ENCODE peak calls at places on chromosomes 7 and 10, in seven cellular contexts. One of them, this sample, is unnamed.
A peak's percentile ranks its signal among the peaks of the same experiment; 100 is the strongest.

GRCh38 chr10:130816116-130816901 is 495.2 kb downstream of the TCERG1L start:
- DNase-seq in foreskin fibroblast: no peak
- DNase-seq in upper lobe of left lung: no peak
- DNase-seq in thyroid gland: no peak
- DNase-seq in dorsolateral prefrontal cortex: no peak
- DNase-seq in uterus: no peak
- DNase-seq in H1: peak; percentile 36
- DNase-seq in this sample: no peak

GRCh38 chr10:119364941-119365340 is 157.6 kb downstream of the GRK5 start:
- DNase-seq in foreskin fibroblast: no peak
- DNase-seq in upper lobe of left lung: no peak
- DNase-seq in thyroid gland: peak; percentile 50
- DNase-seq in dorsolateral prefrontal cortex: no peak
- DNase-seq in uterus: no peak
- DNase-seq in H1: no peak
- DNase-seq in this sample: no peak

GRCh38 chr7:610531-611280 is 91.1 kb upstream of the PDGFA start:
- DNase-seq in foreskin fibroblast: peak; percentile 26
- DNase-seq in upper lobe of left lung: no peak
- DNase-seq in thyroid gland: no peak
- DNase-seq in dorsolateral prefrontal cortex: no peak
- DNase-seq in uterus: peak; percentile 46
- DNase-seq in H1: no peak
- DNase-seq in this sample: no peak

GRCh38 chr10:105973252-105973877 is 1191.1 kb downstream of the SORCS1 start:
- DNase-seq in foreskin fibroblast: no peak
- DNase-seq in upper lobe of left lung: no peak
- DNase-seq in thyroid gland: no peak
- DNase-seq in dorsolateral prefrontal cortex: no peak
- DNase-seq in uterus: no peak
- DNase-seq in H1: no peak
- DNase-seq in this sample: no peak

GRCh38 chr7:55526329-55526728 is 46.0 kb downstream of the VOPP1 start:
- DNase-seq in foreskin fibroblast: no peak
- DNase-seq in upper lobe of left lung: no peak
- DNase-seq in thyroid gland: no peak
- DNase-seq in dorsolateral prefrontal cortex: no peak
- DNase-seq in uterus: no peak
- DNase-seq in H1: no peak
- DNase-seq in this sample: no peak

GRCh38 chr10:63825111-63825510 is 303.9 kb downstream of the REEP3 start:
- DNase-seq in foreskin fibroblast: no peak
- DNase-seq in upper lobe of left lung: no peak
- DNase-seq in thyroid gland: no peak
- DNase-seq in dorsolateral prefrontal cortex: no peak
- DNase-seq in uterus: no peak
- DNase-seq in H1: no peak
- DNase-seq in this sample: no peak

GRCh38 chr7:149489391-149490024 is 8.1 kb downstream of the ZNF746 start:
- DNase-seq in foreskin fibroblast: no peak
- DNase-seq in upper lobe of left lung: no peak
- DNase-seq in thyroid gland: peak; percentile 8
- DNase-seq in dorsolateral prefrontal cortex: no peak
- DNase-seq in uterus: no peak
- DNase-seq in H1: no peak
- DNase-seq in this sample: no peak

GRCh38 chr10:6431861-6432260 is 148.2 kb downstream of the PRKCQ start:
- DNase-seq in foreskin fibroblast: no peak
- DNase-seq in upper lobe of left lung: no peak
- DNase-seq in thyroid gland: no peak
- DNase-seq in dorsolateral prefrontal cortex: no peak
- DNase-seq in uterus: no peak
- DNase-seq in H1: no peak
- DNase-seq in this sample: no peak

GRCh38 chr10:62749104-62749683 is 55.3 kb upstream of the ADO start:
- DNase-seq in foreskin fibroblast: no peak
- DNase-seq in upper lobe of left lung: no peak
- DNase-seq in thyroid gland: no peak
- DNase-seq in dorsolateral prefrontal cortex: no peak
- DNase-seq in uterus: no peak
- DNase-seq in H1: no peak
- DNase-seq in this sample: no peak
- TF ChIP-seq CTCF in foreskin fibroblast: no peak
- TF ChIP-seq CTCF in upper lobe of left lung: no peak
- TF ChIP-seq CTCF in thyroid gland: no peak
- TF ChIP-seq CTCF in dorsolateral prefrontal cortex: no peak
- TF ChIP-seq CTCF in uterus: no peak
- TF ChIP-seq CTCF in H1: no peak
- TF ChIP-seq CTCF in this sample: no peak

GRCh38 chr10:77664018-77664417 is 26.4 kb upstream of the KCNMA1 start:
- DNase-seq in foreskin fibroblast: no peak
- DNase-seq in upper lobe of left lung: no peak
- DNase-seq in thyroid gland: no peak
- DNase-seq in dorsolateral prefrontal cortex: no peak
- DNase-seq in uterus: no peak
- DNase-seq in H1: no peak
- DNase-seq in this sample: no peak

GRCh38 chr10:77661674-77662073 is 24.1 kb upstream of the KCNMA1 start:
- DNase-seq in foreskin fibroblast: no peak
- DNase-seq in upper lobe of left lung: no peak
- DNase-seq in thyroid gland: no peak
- DNase-seq in dorsolateral prefrontal cortex: no peak
- DNase-seq in uterus: no peak
- DNase-seq in H1: peak; percentile 41
- DNase-seq in this sample: no peak

GRCh38 chr10:77666821-77667220 is 29.2 kb upstream of the KCNMA1 start:
- DNase-seq in foreskin fibroblast: no peak
- DNase-seq in upper lobe of left lung: no peak
- DNase-seq in thyroid gland: no peak
- DNase-seq in dorsolateral prefrontal cortex: no peak
- DNase-seq in uterus: no peak
- DNase-seq in H1: no peak
- DNase-seq in this sample: no peak

DNA sequence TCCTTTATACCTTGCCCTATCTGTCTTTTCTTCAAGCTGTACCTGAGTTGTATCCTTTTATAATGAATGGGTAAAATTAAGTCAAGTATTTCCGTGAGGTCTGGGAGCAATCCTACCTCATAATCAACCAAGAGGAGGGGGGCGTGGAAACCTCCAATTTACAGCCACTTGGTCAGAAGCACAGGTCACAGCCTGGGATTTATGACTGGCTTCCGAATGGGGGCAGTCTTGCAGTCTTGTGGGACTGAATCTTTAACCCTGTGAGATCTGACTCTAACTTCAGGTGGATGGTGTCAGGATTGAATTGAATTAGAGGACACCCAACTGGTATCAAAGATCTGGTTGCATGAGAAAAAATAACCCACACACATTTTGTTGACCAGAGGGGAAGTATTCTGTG is 23.5 kb upstream of the KCNMA1 start:
- DNase-seq in foreskin fibroblast: no peak
- DNase-seq in upper lobe of left lung: no peak
- DNase-seq in thyroid gland: no peak
- DNase-seq in dorsolateral prefrontal cortex: no peak
- DNase-seq in uterus: no peak
- DNase-seq in H1: peak; percentile 42
- DNase-seq in this sample: no peak
- TF ChIP-seq CTCF in foreskin fibroblast: no peak
- TF ChIP-seq CTCF in upper lobe of left lung: no peak
- TF ChIP-seq CTCF in thyroid gland: no peak
- TF ChIP-seq CTCF in dorsolateral prefrontal cortex: no peak
- TF ChIP-seq CTCF in uterus: no peak
- TF ChIP-seq CTCF in H1: peak; percentile 34
- TF ChIP-seq CTCF in this sample: no peak

GRCh38 chr7:100358027-100358856 is at the start of gene PILRB:
- DNase-seq in foreskin fibroblast: no peak
- DNase-seq in upper lobe of left lung: no peak
- DNase-seq in thyroid gland: no peak
- DNase-seq in dorsolateral prefrontal cortex: no peak
- DNase-seq in uterus: no peak
- DNase-seq in H1: no peak
- DNase-seq in this sample: no peak

GRCh38 chr7:100360102-100360607 is 2.2 kb downstream of the PILRB start:
- DNase-seq in foreskin fibroblast: no peak
- DNase-seq in upper lobe of left lung: no peak
- DNase-seq in thyroid gland: no peak
- DNase-seq in dorsolateral prefrontal cortex: no peak
- DNase-seq in uterus: no peak
- DNase-seq in H1: no peak
- DNase-seq in this sample: no peak

GRCh38 chr7:100358857-100359212 is 918 bp downstream of the PILRB start:
- DNase-seq in foreskin fibroblast: no peak
- DNase-seq in upper lobe of left lung: no peak
- DNase-seq in thyroid gland: no peak
- DNase-seq in dorsolateral prefrontal cortex: no peak
- DNase-seq in uterus: no peak
- DNase-seq in H1: no peak
- DNase-seq in this sample: no peak

GRCh38 chr7:100356416-100357068 is 1.4 kb upstream of the PILRB start:
- DNase-seq in foreskin fibroblast: no peak
- DNase-seq in upper lobe of left lung: no peak
- DNase-seq in thyroid gland: no peak
- DNase-seq in dorsolateral prefrontal cortex: no peak
- DNase-seq in uterus: no peak
- DNase-seq in H1: no peak
- DNase-seq in this sample: no peak

DNA sequence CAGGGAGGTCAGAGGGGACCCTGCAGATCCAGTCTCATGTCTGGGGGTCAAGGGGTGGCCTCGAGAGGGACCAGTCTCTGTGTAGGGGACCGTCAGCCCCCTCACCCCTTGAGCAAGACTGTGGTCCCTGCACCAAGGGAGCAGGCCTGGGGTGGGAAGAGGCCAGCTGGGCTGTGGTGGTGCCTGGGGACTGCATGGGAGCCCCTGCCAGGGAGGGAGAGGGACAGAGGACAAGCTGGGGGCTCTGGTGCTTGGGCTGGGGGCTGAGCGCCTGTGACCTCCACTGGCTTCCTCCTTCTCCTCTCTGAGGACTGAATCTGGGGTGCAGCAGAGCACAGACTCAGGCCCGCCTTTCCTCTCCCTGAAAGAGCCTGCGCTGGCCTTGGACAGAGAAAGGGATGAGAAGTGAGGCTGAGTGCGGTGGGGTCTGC is 771 bp upstream of the PILRB start:
- DNase-seq in foreskin fibroblast: no peak
- DNase-seq in upper lobe of left lung: no peak
- DNase-seq in thyroid gland: no peak
- DNase-seq in dorsolateral prefrontal cortex: no peak
- DNase-seq in uterus: no peak
- DNase-seq in H1: no peak
- DNase-seq in this sample: no peak
- TF ChIP-seq CTCF in foreskin fibroblast: no peak
- TF ChIP-seq CTCF in upper lobe of left lung: no peak
- TF ChIP-seq CTCF in thyroid gland: no peak
- TF ChIP-seq CTCF in dorsolateral prefrontal cortex: no peak
- TF ChIP-seq CTCF in uterus: no peak
- TF ChIP-seq CTCF in H1: no peak
- TF ChIP-seq CTCF in this sample: no peak

GRCh38 chr7:24378871-24379608 is 95.0 kb downstream of the NPY start:
- DNase-seq in foreskin fibroblast: no peak
- DNase-seq in upper lobe of left lung: no peak
- DNase-seq in thyroid gland: no peak
- DNase-seq in dorsolateral prefrontal cortex: no peak
- DNase-seq in uterus: no peak
- DNase-seq in H1: no peak
- DNase-seq in this sample: no peak

GRCh38 chr7:24384362-24385030 is 100.5 kb downstream of the NPY start:
- DNase-seq in foreskin fibroblast: no peak
- DNase-seq in upper lobe of left lung: no peak
- DNase-seq in thyroid gland: no peak
- DNase-seq in dorsolateral prefrontal cortex: no peak
- DNase-seq in uterus: no peak
- DNase-seq in H1: no peak
- DNase-seq in this sample: no peak

GRCh38 chr7:24383055-24383454 is 99.1 kb downstream of the NPY start:
- DNase-seq in foreskin fibroblast: no peak
- DNase-seq in upper lobe of left lung: no peak
- DNase-seq in thyroid gland: no peak
- DNase-seq in dorsolateral prefrontal cortex: no peak
- DNase-seq in uterus: no peak
- DNase-seq in H1: no peak
- DNase-seq in this sample: no peak

GRCh38 chr7:24381919-24382505 is 98.0 kb downstream of the NPY start:
- DNase-seq in foreskin fibroblast: no peak
- DNase-seq in upper lobe of left lung: no peak
- DNase-seq in thyroid gland: no peak
- DNase-seq in dorsolateral prefrontal cortex: no peak
- DNase-seq in uterus: no peak
- DNase-seq in H1: no peak
- DNase-seq in this sample: no peak
- TF ChIP-seq CTCF in foreskin fibroblast: peak; percentile 45
- TF ChIP-seq CTCF in upper lobe of left lung: no peak
- TF ChIP-seq CTCF in thyroid gland: no peak
- TF ChIP-seq CTCF in dorsolateral prefrontal cortex: no peak
- TF ChIP-seq CTCF in uterus: no peak
- TF ChIP-seq CTCF in H1: peak; percentile 18
- TF ChIP-seq CTCF in this sample: no peak

GRCh38 chr7:144403649-144404061 is at the start of gene NOBOX:
- DNase-seq in foreskin fibroblast: no peak
- DNase-seq in upper lobe of left lung: peak; percentile 64
- DNase-seq in thyroid gland: no peak
- DNase-seq in dorsolateral prefrontal cortex: no peak
- DNase-seq in uterus: no peak
- DNase-seq in H1: peak; percentile 4
- DNase-seq in this sample: no peak

GRCh38 chr7:144401490-144401889 is 2.0 kb downstream of the NOBOX start:
- DNase-seq in foreskin fibroblast: no peak
- DNase-seq in upper lobe of left lung: no peak
- DNase-seq in thyroid gland: no peak
- DNase-seq in dorsolateral prefrontal cortex: no peak
- DNase-seq in uterus: no peak
- DNase-seq in H1: peak; percentile 14
- DNase-seq in this sample: no peak

GRCh38 chr7:144399946-144400345 is 3.5 kb downstream of the NOBOX start:
- DNase-seq in foreskin fibroblast: no peak
- DNase-seq in upper lobe of left lung: no peak
- DNase-seq in thyroid gland: no peak
- DNase-seq in dorsolateral prefrontal cortex: no peak
- DNase-seq in uterus: no peak
- DNase-seq in H1: peak; percentile 32
- DNase-seq in this sample: no peak

GRCh38 chr7:144404911-144405310 is 1.4 kb upstream of the NOBOX start:
- DNase-seq in foreskin fibroblast: no peak
- DNase-seq in upper lobe of left lung: no peak
- DNase-seq in thyroid gland: no peak
- DNase-seq in dorsolateral prefrontal cortex: no peak
- DNase-seq in uterus: no peak
- DNase-seq in H1: no peak
- DNase-seq in this sample: no peak

DNA sequence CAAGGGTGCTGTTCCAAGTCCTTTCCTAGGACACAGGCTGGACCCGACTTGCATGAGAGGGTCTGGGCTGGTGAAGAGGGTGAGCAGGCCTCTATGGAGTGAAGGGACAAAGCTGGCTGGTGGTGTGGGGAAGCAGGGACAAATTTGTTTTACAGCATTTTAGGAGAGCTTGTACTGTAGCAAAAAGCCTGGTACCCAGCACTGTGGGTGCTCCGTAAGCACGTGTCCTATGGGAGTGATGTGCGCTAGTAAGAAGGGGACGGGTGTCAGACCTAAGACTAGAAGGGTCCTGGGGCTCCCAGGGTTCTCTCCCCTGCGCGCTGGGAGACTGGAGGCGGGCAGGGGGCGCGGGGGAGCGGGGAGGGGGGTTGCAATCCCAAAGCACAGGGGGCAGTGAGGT is 391 bp downstream of the NOBOX start:
- DNase-seq in foreskin fibroblast: no peak
- DNase-seq in upper lobe of left lung: no peak
- DNase-seq in thyroid gland: no peak
- DNase-seq in dorsolateral prefrontal cortex: no peak
- DNase-seq in uterus: no peak
- DNase-seq in H1: peak; percentile 27
- DNase-seq in this sample: no peak
- TF ChIP-seq CTCF in foreskin fibroblast: no peak
- TF ChIP-seq CTCF in upper lobe of left lung: no peak
- TF ChIP-seq CTCF in thyroid gland: no peak
- TF ChIP-seq CTCF in dorsolateral prefrontal cortex: no peak
- TF ChIP-seq CTCF in uterus: no peak
- TF ChIP-seq CTCF in H1: no peak
- TF ChIP-seq CTCF in this sample: no peak

This sample was measured in activated B cell treated with CpG ODN at 0.5 μM for 24 hours.